ENCODE peak calls at places on chromosomes 4 and X, in seven cellular contexts. Y is mesothelial cell of epicardium, B is fibroblast of the aortic adventitia, D is GM12865, V is epithelial cell of esophagus, A is body of pancreas, C is H9. N is an unnamed sample.
A peak's percentile ranks its signal among the peaks of the same experiment; 100 is the strongest.

GRCh38 chrX:19514791-19515614 is at the start of gene MAP3K15:
- DNase-seq in Y (peak; percentile 29), C (peak; percentile 50), A (peak; percentile 30), B (no peak), V (peak; percentile 5), D (peak; percentile 24), N (peak; percentile 52)

GRCh38 chr4:150769845-150770244 is 187.9 kb downstream of the MAB21L2 start:
- DNase-seq in V (peak; percentile 65), C (no peak), Y (no peak), A (no peak), B (no peak), D (no peak), N (no peak)

GRCh38 chrX:44953734-44954502 is 80.9 kb downstream of the KDM6A start:
- DNase-seq in A (no peak), C (no peak), Y (no peak), V (no peak), D (no peak), B (no peak), N (no peak)

GRCh38 chrX:44025611-44026010 is 52.4 kb upstream of the NDP start:
- DNase-seq in A (no peak), C (no peak), V (peak; percentile 11), Y (no peak), B (peak; percentile 44), D (no peak), N (no peak)

GRCh38 chr4:24765331-24765990 is 29.9 kb upstream of the SOD3 start:
- DNase-seq in C (no peak), Y (no peak), B (no peak), A (no peak), D (no peak), V (no peak), N (no peak)

GRCh38 chr4:164383187-164384181 is 370.4 kb upstream of the SMIM31 start:
- DNase-seq in C (peak; percentile 65), B (peak; percentile 3), A (no peak), D (no peak), V (peak; percentile 54), Y (peak; percentile 32), N (peak; percentile 3)

GRCh38 chr4:41256740-41257256 is at the start of gene UCHL1:
- DNase-seq in C (peak; percentile 96), D (peak; percentile 93), A (peak; percentile 15), V (no peak), B (peak; percentile 84), Y (peak; percentile 63), N (peak; percentile 37)

GRCh38 chrX:9829308-9830267 is 43.4 kb downstream of the SHROOM2 start:
- DNase-seq in V (peak; percentile 93), A (no peak), D (peak; percentile 81), Y (no peak), B (no peak), C (no peak), N (peak; percentile 62)

GRCh38 chr4:112593438-112594133 is 43.1 kb downstream of the ZGRF1 start:
- DNase-seq in D (peak; percentile 32), A (no peak), Y (no peak), C (no peak), V (no peak), B (no peak), N (peak; percentile 12)

GRCh38 chr4:142696334-142697122 is 149.6 kb downstream of the INPP4B start:
- DNase-seq in C (no peak), Y (no peak), D (no peak), V (no peak), A (no peak), B (no peak), N (no peak)

GRCh38 chr4:5143306-5143861 is 92.1 kb downstream of the STK32B start:
- DNase-seq in A (no peak), B (no peak), Y (no peak), C (no peak), V (no peak), D (no peak), N (no peak)

GRCh38 chr4:47074836-47075235 is 43.5 kb downstream of the GABRB1 start:
- DNase-seq in B (peak; percentile 70), Y (no peak), V (no peak), A (no peak), C (no peak), D (no peak), N (no peak)

GRCh38 chrX:115367455-115367854 is 77.9 kb downstream of the LUZP4 start:
- DNase-seq in A (no peak), B (peak; percentile 39), Y (no peak), C (no peak), D (no peak), V (peak; percentile 80), N (no peak)

GRCh38 chrX:17022205-17022604 is 75.7 kb downstream of the REPS2 start:
- DNase-seq in Y (no peak), B (peak; percentile 44), A (no peak), V (peak; percentile 19), C (no peak), D (no peak), N (no peak)

GRCh38 chrX:3962511-3963350 is 249.3 kb upstream of the PRKX start:
- DNase-seq in Y (no peak), B (peak; percentile 27), D (peak; percentile 4), V (peak; percentile 16), C (peak; percentile 42), A (peak; percentile 13), N (no peak)

GRCh38 chr4:1215347-1216075 is 33.4 kb downstream of the CTBP1 start:
- DNase-seq in B (no peak), V (no peak), A (no peak), C (no peak), D (peak; percentile 93), Y (no peak), N (peak; percentile 71)

GRCh38 chr4:55791666-55792065 is 27.9 kb upstream of the EXOC1L start:
- DNase-seq in Y (no peak), V (peak; percentile 45), B (no peak), D (no peak), C (no peak), A (no peak), N (no peak)

GRCh38 chr4:1012031-1012739 is 759 bp downstream of the FGFRL1 start:
- DNase-seq in B (no peak), D (no peak), V (peak; percentile 34), Y (no peak), A (peak; percentile 62), C (no peak), N (no peak)

DNA sequence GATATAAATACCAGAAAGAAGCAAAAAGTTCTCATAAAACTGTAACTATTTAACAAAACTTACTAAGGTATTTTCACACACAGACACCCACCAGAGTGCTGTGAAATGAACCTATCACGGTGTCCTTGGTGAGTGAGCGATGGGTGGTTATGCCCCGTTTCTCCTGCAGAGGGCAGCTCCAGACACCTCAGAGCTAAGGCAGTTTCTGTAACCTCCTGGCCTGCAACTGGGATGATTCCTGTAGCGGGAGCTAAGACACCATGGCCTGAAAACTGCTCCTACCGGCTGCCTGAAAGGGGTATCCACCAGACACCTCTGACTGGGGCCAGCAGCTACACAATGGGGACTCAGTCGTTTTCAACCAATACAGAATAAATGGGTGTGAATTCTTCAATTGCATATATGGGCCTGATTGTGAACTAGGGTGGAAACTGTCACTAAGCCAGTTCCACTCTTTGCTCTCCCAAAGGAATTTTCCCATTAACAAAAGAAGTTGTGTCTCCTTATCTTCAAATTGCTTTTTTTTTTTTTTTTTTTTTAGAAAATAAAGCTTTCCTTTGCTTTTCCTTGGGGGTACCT is 2375.8 kb upstream of the TENM3 start:
- DNase-seq in Y (no peak), A (peak; percentile 67), V (peak; percentile 71), B (no peak), C (peak; percentile 91), D (peak; percentile 75), N (peak; percentile 62)
- TF ChIP-seq CTCF in Y (peak; percentile 75), A (peak; percentile 34), V (peak; percentile 81), B (no peak), C (peak; percentile 90), D (peak; percentile 92), N (peak; percentile 79)

DNA sequence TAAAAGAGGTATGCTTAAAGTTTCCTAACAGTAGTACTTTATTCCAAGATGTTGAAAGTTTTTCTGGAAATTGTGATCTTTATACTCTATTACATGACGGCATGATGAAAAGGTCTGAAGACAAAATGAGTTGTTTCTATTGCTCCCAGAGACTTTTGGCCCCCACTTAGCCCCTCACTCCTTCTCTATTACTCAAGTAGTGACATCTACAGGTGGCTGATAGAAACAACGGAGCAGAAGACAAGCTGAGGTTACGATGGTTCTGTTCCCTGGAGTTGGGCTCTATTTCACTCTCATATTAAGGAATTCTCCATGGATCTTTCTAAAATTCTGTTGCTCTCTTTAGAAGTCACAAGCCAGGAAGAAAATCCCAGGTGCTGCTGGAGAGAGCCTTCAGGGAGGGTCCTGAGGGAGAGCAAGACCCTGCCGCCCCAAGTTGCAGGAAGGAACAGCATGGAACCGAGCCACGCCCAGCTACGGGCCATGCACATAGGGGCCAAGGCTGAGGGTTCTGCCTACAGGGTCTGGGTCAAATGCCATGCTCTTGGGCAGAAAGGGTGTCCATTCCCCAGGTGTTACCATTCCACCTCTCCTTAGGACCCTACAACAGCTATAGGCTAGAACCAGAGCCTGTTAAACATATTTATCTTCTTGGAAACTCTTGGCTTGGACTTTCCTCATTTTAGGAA is 22.7 kb downstream of the RPL9 start:
- DNase-seq in V (no peak), D (no peak), Y (no peak), A (no peak), B (peak; percentile 16), C (no peak), N (no peak)
- TF ChIP-seq CTCF in V (no peak), D (peak; percentile 6), Y (no peak), A (no peak), B (peak; percentile 25), C (peak; percentile 65), N (no peak)

DNA sequence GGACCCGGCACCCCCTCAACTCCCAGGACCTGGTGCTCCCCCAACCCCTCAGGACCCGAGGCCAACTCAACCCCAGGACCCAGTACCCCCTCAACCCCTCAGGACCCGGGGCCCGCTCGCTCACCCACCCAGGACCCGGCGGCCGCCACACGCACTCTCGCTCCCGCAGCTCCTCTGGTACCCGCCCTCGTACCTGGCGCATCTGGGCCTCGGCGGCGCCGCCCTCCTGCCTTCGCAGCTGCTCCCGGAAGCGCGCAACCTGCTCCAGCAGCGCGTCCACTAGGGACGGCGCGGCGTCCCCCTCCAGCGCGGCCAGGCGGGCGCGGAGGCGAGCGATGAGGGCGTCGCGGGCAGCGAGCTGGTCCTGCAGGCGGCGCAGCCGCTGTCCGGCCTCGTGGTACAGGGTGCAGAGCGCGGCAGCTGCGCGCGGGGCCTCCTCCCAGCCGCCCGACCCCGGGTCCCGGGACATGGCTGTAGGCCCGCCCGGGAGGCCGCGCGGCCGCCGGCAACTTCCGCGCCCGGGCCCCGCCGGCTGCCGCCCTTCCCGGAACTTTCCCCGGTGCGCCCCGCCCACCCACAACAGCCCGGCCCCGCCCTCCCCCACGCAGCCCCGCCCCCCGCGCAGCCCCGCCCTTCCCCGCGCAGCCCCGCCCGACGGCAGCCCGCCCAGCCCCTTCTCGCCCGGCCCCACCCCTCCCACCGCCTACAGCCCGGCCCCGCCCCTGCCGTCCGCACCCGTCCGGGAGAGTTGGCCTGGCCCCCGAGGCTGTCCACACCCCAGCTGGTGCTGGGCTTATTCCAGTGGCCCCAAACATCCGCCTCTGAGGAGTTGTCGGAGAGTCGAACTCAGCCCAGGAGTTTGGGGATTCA is at the start of gene TNIP2:
- DNase-seq in C (peak; percentile 87), V (peak; percentile 86), A (peak; percentile 85), B (peak; percentile 77), D (peak; percentile 87), Y (peak; percentile 64), N (peak; percentile 98)
- TF ChIP-seq CTCF in C (peak; percentile 45), V (no peak), A (peak; percentile 79), B (peak; percentile 26), D (no peak), Y (no peak), N (peak; percentile 28)

DNA sequence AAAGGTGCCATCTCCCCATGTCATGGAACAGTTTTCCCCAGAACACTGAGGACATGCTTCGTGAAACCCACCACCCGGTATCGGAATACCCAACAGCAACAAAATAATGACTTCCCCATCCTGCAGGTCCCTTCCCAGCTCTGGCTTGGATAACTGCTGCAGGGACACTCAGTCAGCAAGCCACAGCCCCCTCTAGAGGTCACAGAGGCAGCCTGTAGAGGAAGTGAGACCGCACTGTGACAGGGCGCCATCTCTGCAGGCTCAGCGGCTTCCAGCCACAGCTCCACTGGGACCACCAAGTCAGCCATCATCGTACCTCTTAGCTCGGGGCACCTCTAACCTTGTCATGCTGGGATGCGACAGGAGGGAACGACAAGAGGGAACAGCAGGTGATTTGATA is 315.9 kb downstream of the LDB2 start:
- DNase-seq in V (no peak), C (peak; percentile 72), A (no peak), Y (no peak), D (no peak), B (no peak), N (no peak)
- TF ChIP-seq CTCF in V (no peak), C (peak; percentile 79), A (no peak), Y (no peak), D (no peak), B (no peak), N (no peak)